ENCODE peak calls at places on chromosomes 11 and 22, in seven cellular contexts. K is H1, G is GM12892, H is GM12878, C is HepG2, D is SK-N-SH, X is K562. O is an unnamed sample.

GRCh38 chr11:12174145-12175143 is 64.1 kb downstream of the MICAL2 start:
- DNase-seq in K (no peak), G (no peak), H (peak), C (no peak), D (no peak), X (no peak), O (no peak)

GRCh38 chr22:26599505-26599904 is 9.6 kb upstream of the TPST2 start:
- DNase-seq in K (no peak), G (no peak), H (no peak), C (no peak), D (peak), X (no peak), O (no peak)

GRCh38 chr11:61893981-61894380 is 2.6 kb upstream of the FADS3 start:
- DNase-seq in K (no peak), G (no peak), H (no peak), C (no peak), D (no peak), X (no peak), O (no peak)

GRCh38 chr11:130523166-130523565 is 74.7 kb downstream of the ADAMTS15 start:
- DNase-seq in K (peak), G (no peak), H (no peak), C (no peak), D (no peak), X (no peak), O (no peak)

GRCh38 chr11:63614136-63614664 is at the start of gene PLAAT3:
- DNase-seq in K (peak), G (no peak), H (no peak), C (no peak), D (peak), X (peak), O (peak)

GRCh38 chr11:64224151-64224890 is 1.7 kb downstream of the TRPT1 start:
- DNase-seq in K (no peak), G (no peak), H (no peak), C (no peak), D (no peak), X (no peak), O (no peak)

GRCh38 chr11:35260342-35260985 is 121.5 kb downstream of the CD44 start:
- DNase-seq in K (no peak), G (no peak), H (no peak), C (no peak), D (no peak), X (no peak), O (no peak)

GRCh38 chr11:95697614-95698408 is 91.8 kb downstream of the FAM76B start:
- DNase-seq in K (no peak), G (no peak), H (no peak), C (no peak), D (no peak), X (no peak), O (no peak)

GRCh38 chr11:78156081-78156844 is 16.8 kb upstream of the ALG8 start:
- DNase-seq in K (no peak), G (no peak), H (no peak), C (peak), D (no peak), X (no peak), O (no peak)

GRCh38 chr11:46917109-46918086 is 952 bp downstream of the LRP4 start:
- DNase-seq in K (no peak), G (no peak), H (no peak), C (peak), D (peak), X (no peak), O (no peak)

GRCh38 chr11:57658023-57658361 is 430 bp downstream of the CLP1 start:
- DNase-seq in K (no peak), G (no peak), H (no peak), C (no peak), D (no peak), X (no peak), O (no peak)

GRCh38 chr11:46421257-46421880 is 29.8 kb upstream of the CHRM4 start:
- DNase-seq in K (no peak), G (no peak), H (no peak), C (peak), D (no peak), X (peak), O (no peak)

GRCh38 chr11:77776455-77776854 is 44.1 kb downstream of the RSF1 start:
- DNase-seq in K (no peak), G (no peak), H (no peak), C (peak), D (no peak), X (no peak), O (no peak)

GRCh38 chr22:48208894-48209293 is 1446.4 kb downstream of the TBC1D22A start:
- DNase-seq in K (no peak), G (no peak), H (no peak), C (no peak), D (no peak), X (no peak), O (no peak)

GRCh38 chr11:2534131-2534956 is 89.5 kb downstream of the KCNQ1 start:
- DNase-seq in K (peak), G (no peak), H (no peak), C (no peak), D (no peak), X (no peak), O (no peak)

GRCh38 chr22:27124336-27125023 is 467.1 kb downstream of the MIAT start:
- DNase-seq in K (no peak), G (no peak), H (no peak), C (no peak), D (no peak), X (no peak), O (no peak)

GRCh38 chr11:48074425-48075181 is 94.2 kb downstream of the PTPRJ start:
- DNase-seq in K (no peak), G (no peak), H (no peak), C (no peak), D (no peak), X (no peak), O (no peak)

GRCh38 chr11:64251986-64252837 is 882 bp downstream of the PLCB3 start:
- DNase-seq in K (peak), G (peak), H (no peak), C (no peak), D (peak), X (peak), O (no peak)

GRCh38 chr11:14417975-14418374 is 59.0 kb upstream of the RRAS2 start:
- DNase-seq in K (no peak), G (no peak), H (no peak), C (no peak), D (no peak), X (no peak), O (no peak)

GRCh38 chr11:118572914-118573550 is 823 bp downstream of the ARCN1 start:
- DNase-seq in K (no peak), G (no peak), H (peak), C (peak), D (peak), X (peak), O (no peak)

GRCh38 chr11:75826463-75827220 is 11.6 kb downstream of the UVRAG start:
- DNase-seq in K (no peak), G (no peak), H (no peak), C (no peak), D (no peak), X (no peak), O (no peak)

GRCh38 chr11:12214751-12215150 is 104.4 kb downstream of the MICAL2 start:
- DNase-seq in K (no peak), G (no peak), H (no peak), C (no peak), D (no peak), X (no peak), O (no peak)

GRCh38 chr11:134124660-134125451 is 56.0 kb downstream of the JAM3 start:
- DNase-seq in K (peak), G (no peak), H (no peak), C (no peak), D (peak), X (no peak), O (no peak)

GRCh38 chr11:62850911-62851806 is 11.8 kb upstream of the WDR74 start:
- DNase-seq in K (no peak), G (no peak), H (no peak), C (peak), D (no peak), X (no peak), O (no peak)

GRCh38 chr11:113006916-113007445 is 45.8 kb downstream of the NCAM1 start:
- DNase-seq in K (no peak), G (no peak), H (no peak), C (no peak), D (no peak), X (no peak), O (no peak)

GRCh38 chr11:128207861-128208321 is 379.5 kb downstream of the ETS1 start:
- DNase-seq in K (no peak), G (no peak), H (no peak), C (no peak), D (no peak), X (no peak), O (no peak)

GRCh38 chr22:42304021-42304790 is 33.8 kb upstream of the TCF20 start:
- DNase-seq in K (no peak), G (no peak), H (no peak), C (peak), D (no peak), X (no peak), O (no peak)

GRCh38 chr11:77312107-77312506 is 10.6 kb upstream of the GDPD4 start:
- DNase-seq in K (no peak), G (no peak), H (no peak), C (no peak), D (no peak), X (no peak), O (no peak)

GRCh38 chr11:100942016-100942415 is 187.6 kb downstream of the PGR start:
- DNase-seq in K (no peak), G (no peak), H (no peak), C (no peak), D (no peak), X (no peak), O (no peak)

GRCh38 chr11:117706322-117706814 is 90.6 kb downstream of the DSCAML1 start:
- DNase-seq in K (no peak), G (no peak), H (no peak), C (no peak), D (no peak), X (no peak), O (no peak)

GRCh38 chr11:9231848-9232177 is 33.3 kb downstream of the DENND5A start:
- DNase-seq in K (no peak), G (peak), H (no peak), C (no peak), D (no peak), X (no peak), O (peak)

GRCh38 chr11:81237139-81237538 is 1496.5 kb downstream of the FAM181B start:
- DNase-seq in K (no peak), G (no peak), H (no peak), C (peak), D (peak), X (no peak), O (no peak)

GRCh38 chr22:42857845-42858481 is 890 bp upstream of the ARFGAP3 start:
- DNase-seq in K (no peak), G (no peak), H (no peak), C (peak), D (no peak), X (no peak), O (no peak)

DNA sequence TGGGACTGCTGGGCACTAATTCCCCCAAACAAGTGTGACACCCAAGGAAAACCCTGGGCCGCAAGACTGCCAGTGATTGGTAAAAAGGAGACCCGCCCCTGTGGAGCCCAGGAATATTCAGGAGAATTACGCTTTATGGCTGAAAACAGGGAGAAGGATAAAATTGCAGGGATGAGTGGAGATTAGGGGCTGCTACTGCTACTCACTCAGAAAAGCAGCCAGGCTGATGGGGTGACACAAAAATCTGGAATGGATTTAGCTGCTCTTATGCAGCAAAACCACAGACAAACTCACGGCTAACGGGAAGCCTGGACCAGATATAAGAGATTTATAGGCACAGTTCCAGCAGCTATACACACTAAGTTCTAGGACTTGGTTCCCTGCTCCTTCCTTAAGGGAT is 4.4 kb upstream of the FBXO3 start:
- DNase-seq in K (no peak), G (no peak), H (no peak), C (no peak), D (peak), X (no peak), O (no peak)
- TF ChIP-seq TAF1 in K (no peak), G (no peak), H (no peak), C (no peak), D (no peak), X (no peak), O (no peak)

DNA sequence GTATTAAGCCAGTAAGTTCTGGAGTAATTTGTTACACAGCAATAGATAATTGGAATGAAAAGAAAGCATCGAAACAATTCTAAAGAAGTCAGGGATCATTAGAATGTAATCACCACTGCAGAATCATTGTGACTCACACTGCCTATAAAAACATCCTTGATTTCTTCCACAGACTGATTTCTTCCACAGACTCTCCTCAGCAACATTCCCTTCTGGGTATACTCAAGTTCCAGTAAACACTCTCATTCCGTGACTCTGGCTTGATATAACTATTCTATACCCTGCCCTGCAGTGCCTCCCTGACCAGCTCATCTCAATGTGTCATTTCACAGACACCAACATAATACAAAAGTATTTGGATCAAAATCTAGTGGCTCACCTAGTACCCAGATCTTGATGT is 120.5 kb downstream of the BBOX1 start:
- DNase-seq in K (no peak), G (no peak), H (no peak), C (no peak), D (no peak), X (no peak), O (no peak)
- TF ChIP-seq TAF1 in K (no peak), G (no peak), H (no peak), C (no peak), D (no peak), X (no peak), O (no peak)

GRCh38 chr22:28239941-28240340 is 320.9 kb upstream of the PITPNB start:
- DNase-seq in K (no peak), G (no peak), H (no peak), C (no peak), D (no peak), X (no peak), O (no peak)
- TF ChIP-seq TAF1 in K (no peak), G (no peak), H (no peak), C (no peak), D (no peak), X (no peak), O (no peak)

GRCh38 chr22:28952857-28953256 is 69.5 kb downstream of the ZNRF3 start:
- DNase-seq in K (no peak), G (no peak), H (no peak), C (no peak), D (no peak), X (no peak), O (no peak)

GRCh38 chr22:28949788-28950187 is 66.4 kb downstream of the ZNRF3 start:
- DNase-seq in K (no peak), G (no peak), H (no peak), C (no peak), D (no peak), X (no peak), O (no peak)

GRCh38 chr22:28951969-28952521 is 68.7 kb downstream of the ZNRF3 start:
- DNase-seq in K (no peak), G (no peak), H (no peak), C (peak), D (no peak), X (no peak), O (no peak)

GRCh38 chr22:28951530-28951929 is 68.2 kb downstream of the ZNRF3 start:
- DNase-seq in K (no peak), G (no peak), H (no peak), C (no peak), D (no peak), X (no peak), O (no peak)

GRCh38 chr22:28950567-28951411 is 67.4 kb downstream of the ZNRF3 start:
- DNase-seq in K (no peak), G (no peak), H (no peak), C (no peak), D (no peak), X (no peak), O (no peak)
- TF ChIP-seq TAF1 in K (no peak), G (no peak), H (no peak), C (no peak), D (no peak), X (no peak), O (no peak)

GRCh38 chr11:79236541-79236971 is 204.3 kb downstream of the TENM4 start:
- DNase-seq in K (no peak), G (no peak), H (no peak), C (no peak), D (no peak), X (no peak), O (no peak)
- TF ChIP-seq TAF1 in K (no peak), G (no peak), H (no peak), C (no peak), D (no peak), X (no peak), O (no peak)

DNA sequence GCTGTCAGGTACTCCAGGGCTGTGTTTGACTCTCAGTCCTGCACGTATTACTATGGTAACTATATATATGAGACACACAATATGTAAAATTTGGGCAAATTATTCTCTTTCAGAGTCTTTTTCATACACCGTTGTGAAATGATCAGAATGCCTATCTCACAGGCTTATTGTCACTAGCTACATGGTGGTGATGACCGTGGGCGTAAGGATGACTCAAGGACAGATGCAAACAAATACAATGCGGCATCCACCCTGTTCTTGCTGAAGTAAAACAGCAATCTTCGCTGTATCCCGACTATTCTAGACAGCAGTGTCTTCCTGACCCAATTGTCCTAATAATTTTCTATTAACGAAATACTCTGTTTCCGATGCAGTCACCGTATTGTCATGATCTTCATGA is 79.5 kb downstream of the ZC3H12C start:
- DNase-seq in K (no peak), G (no peak), H (no peak), C (no peak), D (no peak), X (no peak), O (no peak)
- TF ChIP-seq TAF1 in K (no peak), G (no peak), H (no peak), C (no peak), D (no peak), X (no peak), O (no peak)

GRCh38 chr11:121721961-121722360 is 269.2 kb upstream of the SORL1-AS1 start:
- DNase-seq in K (no peak), G (no peak), H (no peak), C (no peak), D (peak), X (no peak), O (no peak)
- TF ChIP-seq TAF1 in K (no peak), G (no peak), H (no peak), C (no peak), D (no peak), X (no peak), O (no peak)

DNA sequence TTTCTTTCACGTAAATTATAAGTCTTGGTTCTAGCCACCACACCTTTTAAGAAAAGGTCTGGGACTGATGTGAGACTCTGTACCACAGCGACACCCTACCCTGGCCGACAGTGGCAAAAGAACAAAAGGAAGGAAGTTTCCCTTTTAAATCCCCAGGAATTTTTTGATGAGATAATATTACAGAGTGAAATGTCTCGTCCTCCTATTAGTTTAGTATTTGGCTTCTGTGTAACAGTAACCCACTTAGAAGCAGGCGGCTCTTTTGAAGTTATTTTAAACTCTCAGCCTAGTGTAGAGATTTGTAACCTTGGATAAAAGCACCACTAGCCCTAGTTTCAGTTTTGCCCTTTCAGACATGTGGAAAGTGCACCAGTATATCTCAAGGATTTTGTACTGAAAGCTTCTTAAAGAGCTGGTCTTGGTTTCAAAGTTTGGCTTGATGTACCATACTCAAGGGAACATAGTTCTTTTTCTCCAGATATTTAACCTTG is 84.1 kb downstream of the C22orf31 start:
- DNase-seq in K (no peak), G (no peak), H (no peak), C (peak), D (no peak), X (no peak), O (no peak)
- TF ChIP-seq TAF1 in K (no peak), G (no peak), H (no peak), C (no peak), D (no peak), X (no peak), O (no peak)

GRCh38 chr22:23704062-23704461 is 13.2 kb downstream of the RGL4 start:
- DNase-seq in K (no peak), G (no peak), H (no peak), C (no peak), D (no peak), X (no peak), O (no peak)

GRCh38 chr22:23709107-23709506 is 18.3 kb downstream of the RGL4 start:
- DNase-seq in K (no peak), G (no peak), H (no peak), C (no peak), D (no peak), X (no peak), O (no peak)

GRCh38 chr22:23708270-23708669 is 17.5 kb downstream of the RGL4 start:
- DNase-seq in K (no peak), G (no peak), H (no peak), C (no peak), D (no peak), X (no peak), O (no peak)

GRCh38 chr22:23704829-23705228 is 14.0 kb downstream of the RGL4 start:
- DNase-seq in K (no peak), G (no peak), H (no peak), C (no peak), D (no peak), X (no peak), O (no peak)

GRCh38 chr22:23705358-23705757 is 14.5 kb downstream of the RGL4 start:
- DNase-seq in K (no peak), G (no peak), H (no peak), C (no peak), D (no peak), X (no peak), O (no peak)
- TF ChIP-seq TAF1 in K (no peak), G (no peak), H (no peak), C (no peak), D (no peak), X (no peak), O (no peak)

O was measured in GM12891.